ENCODE peak calls at places on chromosome 15, in six cellular contexts. One of them, this sample, is unnamed.

GRCh38 chr15:28994830-28995180 is 109.0 kb downstream of the APBA2 start:
- DNase-seq in pancreas: no peak
- DNase-seq in psoas muscle: no peak
- DNase-seq in neuronal stem cell: no peak
- DNase-seq in fibroblast of mammary gland: no peak
- DNase-seq in mucosa of descending colon: no peak
- DNase-seq in this sample: no peak

GRCh38 chr15:51229907-51230328 is 108.5 kb downstream of the CYP19A1 start:
- DNase-seq in pancreas: no peak
- DNase-seq in psoas muscle: no peak
- DNase-seq in neuronal stem cell: peak; percentile 17
- DNase-seq in fibroblast of mammary gland: peak; percentile 71
- DNase-seq in mucosa of descending colon: no peak
- DNase-seq in this sample: no peak

GRCh38 chr15:83444936-83445335 is 2.2 kb upstream of the SH3GL3 start:
- DNase-seq in pancreas: no peak
- DNase-seq in psoas muscle: no peak
- DNase-seq in neuronal stem cell: no peak
- DNase-seq in fibroblast of mammary gland: no peak
- DNase-seq in mucosa of descending colon: no peak
- DNase-seq in this sample: no peak

GRCh38 chr15:39623550-39623931 is 42.7 kb downstream of the THBS1 start:
- DNase-seq in pancreas: no peak
- DNase-seq in psoas muscle: no peak
- DNase-seq in neuronal stem cell: no peak
- DNase-seq in fibroblast of mammary gland: no peak
- DNase-seq in mucosa of descending colon: no peak
- DNase-seq in this sample: no peak

GRCh38 chr15:52288051-52288942 is 7.3 kb downstream of the MYO5C start:
- DNase-seq in pancreas: peak; percentile 78
- DNase-seq in psoas muscle: no peak
- DNase-seq in neuronal stem cell: no peak
- DNase-seq in fibroblast of mammary gland: no peak
- DNase-seq in mucosa of descending colon: peak; percentile 84
- DNase-seq in this sample: no peak

GRCh38 chr15:71349736-71350515 is 234.7 kb downstream of the THSD4 start:
- DNase-seq in pancreas: no peak
- DNase-seq in psoas muscle: no peak
- DNase-seq in neuronal stem cell: no peak
- DNase-seq in fibroblast of mammary gland: no peak
- DNase-seq in mucosa of descending colon: no peak
- DNase-seq in this sample: no peak

GRCh38 chr15:40439461-40440299 is 1.1 kb upstream of the BAHD1 start:
- DNase-seq in pancreas: peak; percentile 58
- DNase-seq in psoas muscle: peak; percentile 62
- DNase-seq in neuronal stem cell: no peak
- DNase-seq in fibroblast of mammary gland: peak; percentile 47
- DNase-seq in mucosa of descending colon: no peak
- DNase-seq in this sample: no peak

GRCh38 chr15:78129098-78130011 is 1.9 kb downstream of the CIB2 start:
- DNase-seq in pancreas: peak; percentile 34
- DNase-seq in psoas muscle: peak; percentile 72
- DNase-seq in neuronal stem cell: no peak
- DNase-seq in fibroblast of mammary gland: no peak
- DNase-seq in mucosa of descending colon: no peak
- DNase-seq in this sample: no peak

GRCh38 chr15:53586815-53587214 is 172.6 kb downstream of the WDR72 start:
- DNase-seq in pancreas: peak; percentile 73
- DNase-seq in psoas muscle: no peak
- DNase-seq in neuronal stem cell: peak; percentile 70
- DNase-seq in fibroblast of mammary gland: peak; percentile 5
- DNase-seq in mucosa of descending colon: peak; percentile 57
- DNase-seq in this sample: no peak

GRCh38 chr15:31297880-31298456 is 28.7 kb upstream of the KLF13 start:
- DNase-seq in pancreas: peak; percentile 58
- DNase-seq in psoas muscle: no peak
- DNase-seq in neuronal stem cell: no peak
- DNase-seq in fibroblast of mammary gland: no peak
- DNase-seq in mucosa of descending colon: peak; percentile 79
- DNase-seq in this sample: no peak

GRCh38 chr15:93088200-93088980 is 621 bp downstream of the RGMA start:
- DNase-seq in pancreas: peak; percentile 45
- DNase-seq in psoas muscle: peak; percentile 83
- DNase-seq in neuronal stem cell: peak; percentile 51
- DNase-seq in fibroblast of mammary gland: no peak
- DNase-seq in mucosa of descending colon: no peak
- DNase-seq in this sample: no peak

GRCh38 chr15:94792166-94792565 is 560.8 kb downstream of the MCTP2 start:
- DNase-seq in pancreas: no peak
- DNase-seq in psoas muscle: no peak
- DNase-seq in neuronal stem cell: no peak
- DNase-seq in fibroblast of mammary gland: peak; percentile 0
- DNase-seq in mucosa of descending colon: no peak
- DNase-seq in this sample: no peak

GRCh38 chr15:83559310-83559966 is 94.5 kb upstream of the ADAMTSL3 start:
- DNase-seq in pancreas: peak; percentile 68
- DNase-seq in psoas muscle: no peak
- DNase-seq in neuronal stem cell: peak; percentile 61
- DNase-seq in fibroblast of mammary gland: peak; percentile 73
- DNase-seq in mucosa of descending colon: no peak
- DNase-seq in this sample: no peak

GRCh38 chr15:68691667-68692066 is 112.9 kb downstream of the CORO2B start:
- DNase-seq in pancreas: peak; percentile 20
- DNase-seq in psoas muscle: peak; percentile 36
- DNase-seq in neuronal stem cell: no peak
- DNase-seq in fibroblast of mammary gland: no peak
- DNase-seq in mucosa of descending colon: no peak
- DNase-seq in this sample: no peak

GRCh38 chr15:70291295-70291694 is 193.6 kb upstream of the TLE3 start:
- DNase-seq in pancreas: no peak
- DNase-seq in psoas muscle: no peak
- DNase-seq in neuronal stem cell: no peak
- DNase-seq in fibroblast of mammary gland: no peak
- DNase-seq in mucosa of descending colon: no peak
- DNase-seq in this sample: no peak

GRCh38 chr15:54803139-54803808 is 393.5 kb downstream of the RSL24D1 start:
- DNase-seq in pancreas: no peak
- DNase-seq in psoas muscle: no peak
- DNase-seq in neuronal stem cell: no peak
- DNase-seq in fibroblast of mammary gland: peak; percentile 20
- DNase-seq in mucosa of descending colon: no peak
- DNase-seq in this sample: no peak

GRCh38 chr15:92984161-92984560 is 84.0 kb downstream of the CHD2 start:
- DNase-seq in pancreas: no peak
- DNase-seq in psoas muscle: no peak
- DNase-seq in neuronal stem cell: no peak
- DNase-seq in fibroblast of mammary gland: no peak
- DNase-seq in mucosa of descending colon: no peak
- DNase-seq in this sample: no peak

GRCh38 chr15:42919794-42920280 is 741 bp downstream of the TTBK2 start:
- DNase-seq in pancreas: no peak
- DNase-seq in psoas muscle: no peak
- DNase-seq in neuronal stem cell: no peak
- DNase-seq in fibroblast of mammary gland: peak; percentile 41
- DNase-seq in mucosa of descending colon: no peak
- DNase-seq in this sample: no peak

DNA sequence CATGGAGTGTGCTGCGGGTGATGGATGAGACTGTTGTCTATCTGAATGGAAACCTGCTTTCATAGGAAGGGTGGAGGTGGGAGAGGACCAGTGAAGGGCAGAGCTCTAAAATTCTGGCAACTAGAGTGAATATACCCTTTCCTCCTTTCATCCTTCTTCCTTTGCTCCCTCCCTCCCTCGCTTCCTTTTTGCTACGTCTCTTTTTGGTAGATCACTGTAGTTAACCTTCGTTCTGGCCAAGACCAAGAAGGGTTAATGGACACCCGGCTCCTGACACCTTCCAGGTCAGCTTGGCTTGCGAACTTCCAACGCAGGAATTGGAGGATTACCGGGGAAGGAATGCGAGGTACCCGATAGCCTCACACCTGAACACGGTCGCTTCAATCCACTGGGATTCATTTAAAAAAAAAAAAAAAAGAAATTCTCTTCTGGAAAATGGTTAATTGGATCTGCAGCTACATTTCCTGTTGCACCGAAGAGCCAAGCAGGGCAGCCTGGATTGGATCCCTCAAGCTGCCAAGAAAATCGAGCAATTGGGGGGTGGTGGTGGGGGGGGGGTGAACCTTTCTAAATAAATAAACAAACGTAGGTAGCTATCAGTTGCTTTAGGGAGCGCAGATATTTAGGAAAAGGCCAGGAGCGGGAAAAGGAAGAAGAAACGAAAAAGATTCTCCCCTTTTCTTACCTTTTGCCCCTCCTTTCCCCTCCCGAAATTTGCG is 9.6 kb upstream of the NR2F2 start:
- DNase-seq in pancreas: no peak
- DNase-seq in psoas muscle: no peak
- DNase-seq in neuronal stem cell: no peak
- DNase-seq in fibroblast of mammary gland: no peak
- DNase-seq in mucosa of descending colon: no peak
- DNase-seq in this sample: no peak
- H3K4me3 ChIP-seq in pancreas: peak overlapping the region; percentile 44
- H3K4me3 ChIP-seq in psoas muscle: peak overlapping the region; percentile 64
- H3K4me3 ChIP-seq in neuronal stem cell: peak overlapping the region; percentile 73
- H3K4me3 ChIP-seq in fibroblast of mammary gland: peak overlapping the region; percentile 40
- H3K4me3 ChIP-seq in mucosa of descending colon: no peak overlapping the region
- H3K4me3 ChIP-seq in this sample: peak overlapping the region; percentile 50

DNA sequence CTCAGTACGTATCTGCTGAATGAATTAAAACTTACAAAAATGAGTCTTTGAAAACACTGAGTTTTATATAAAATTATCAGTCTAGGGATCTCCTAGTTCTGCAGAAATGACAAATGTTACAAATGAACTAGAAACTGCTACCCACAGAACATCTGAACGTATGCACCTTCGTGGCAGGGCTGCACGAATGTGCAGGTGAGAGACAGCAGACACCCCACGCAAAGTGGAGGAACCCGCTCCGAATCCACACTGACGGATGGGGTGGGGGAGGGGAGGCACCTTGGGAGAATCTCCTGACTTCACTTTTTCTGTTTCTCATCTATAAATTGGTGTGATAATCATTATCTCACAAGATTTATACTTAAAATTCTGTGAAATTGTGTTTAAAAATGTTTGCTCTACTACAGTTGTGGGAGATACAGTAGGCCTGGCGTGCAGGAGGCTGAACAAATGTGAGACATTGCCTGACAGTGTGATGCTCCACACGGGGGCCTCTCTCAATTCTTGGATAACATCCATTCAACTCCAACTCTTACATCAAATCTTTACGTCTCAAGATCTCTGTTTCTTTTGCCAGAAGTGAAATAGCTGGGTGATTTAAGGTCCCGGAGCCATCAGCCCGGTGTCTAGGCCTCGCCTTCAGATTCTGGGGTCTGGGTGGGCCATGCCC is 86.9 kb downstream of the ATP10A start:
- DNase-seq in pancreas: no peak
- DNase-seq in psoas muscle: no peak
- DNase-seq in neuronal stem cell: no peak
- DNase-seq in fibroblast of mammary gland: no peak
- DNase-seq in mucosa of descending colon: no peak
- DNase-seq in this sample: no peak
- H3K4me3 ChIP-seq in pancreas: no peak overlapping the region
- H3K4me3 ChIP-seq in psoas muscle: no peak overlapping the region
- H3K4me3 ChIP-seq in neuronal stem cell: no peak overlapping the region
- H3K4me3 ChIP-seq in fibroblast of mammary gland: no peak overlapping the region
- H3K4me3 ChIP-seq in mucosa of descending colon: no peak overlapping the region
- H3K4me3 ChIP-seq in this sample: no peak overlapping the region

GRCh38 chr15:66772967-66773873 is 71.2 kb downstream of the SMAD6 start:
- DNase-seq in pancreas: peak; percentile 62
- DNase-seq in psoas muscle: peak; percentile 61
- DNase-seq in neuronal stem cell: peak; percentile 68
- DNase-seq in fibroblast of mammary gland: no peak
- DNase-seq in mucosa of descending colon: peak; percentile 69
- DNase-seq in this sample: no peak

GRCh38 chr15:66777054-66777453 is 75.0 kb downstream of the SMAD6 start:
- DNase-seq in pancreas: no peak
- DNase-seq in psoas muscle: peak; percentile 25
- DNase-seq in neuronal stem cell: no peak
- DNase-seq in fibroblast of mammary gland: no peak
- DNase-seq in mucosa of descending colon: no peak
- DNase-seq in this sample: no peak

GRCh38 chr15:66775127-66776105 is 73.4 kb downstream of the SMAD6 start:
- DNase-seq in pancreas: peak; percentile 53
- DNase-seq in psoas muscle: peak; percentile 46
- DNase-seq in neuronal stem cell: no peak
- DNase-seq in fibroblast of mammary gland: no peak
- DNase-seq in mucosa of descending colon: no peak
- DNase-seq in this sample: peak; percentile 54

GRCh38 chr15:66772604-66772966 is 70.5 kb downstream of the SMAD6 start:
- DNase-seq in pancreas: no peak
- DNase-seq in psoas muscle: no peak
- DNase-seq in neuronal stem cell: no peak
- DNase-seq in fibroblast of mammary gland: no peak
- DNase-seq in mucosa of descending colon: no peak
- DNase-seq in this sample: no peak

GRCh38 chr15:66774001-66774814 is 72.2 kb downstream of the SMAD6 start:
- DNase-seq in pancreas: peak; percentile 92
- DNase-seq in psoas muscle: peak; percentile 91
- DNase-seq in neuronal stem cell: peak; percentile 87
- DNase-seq in fibroblast of mammary gland: peak; percentile 67
- DNase-seq in mucosa of descending colon: peak; percentile 86
- DNase-seq in this sample: peak; percentile 89
- H3K4me3 ChIP-seq in pancreas: no peak overlapping the region
- H3K4me3 ChIP-seq in psoas muscle: no peak overlapping the region
- H3K4me3 ChIP-seq in neuronal stem cell: no peak overlapping the region
- H3K4me3 ChIP-seq in fibroblast of mammary gland: no peak overlapping the region
- H3K4me3 ChIP-seq in mucosa of descending colon: no peak overlapping the region
- H3K4me3 ChIP-seq in this sample: no peak overlapping the region

GRCh38 chr15:66843581-66843980 is 141.5 kb downstream of the SMAD6 start:
- DNase-seq in pancreas: no peak
- DNase-seq in psoas muscle: no peak
- DNase-seq in neuronal stem cell: no peak
- DNase-seq in fibroblast of mammary gland: no peak
- DNase-seq in mucosa of descending colon: no peak
- DNase-seq in this sample: no peak

GRCh38 chr15:66844041-66844746 is 142.2 kb downstream of the SMAD6 start:
- DNase-seq in pancreas: no peak
- DNase-seq in psoas muscle: no peak
- DNase-seq in neuronal stem cell: no peak
- DNase-seq in fibroblast of mammary gland: no peak
- DNase-seq in mucosa of descending colon: no peak
- DNase-seq in this sample: no peak

GRCh38 chr15:66842710-66843441 is 140.8 kb downstream of the SMAD6 start:
- DNase-seq in pancreas: peak; percentile 72
- DNase-seq in psoas muscle: peak; percentile 89
- DNase-seq in neuronal stem cell: no peak
- DNase-seq in fibroblast of mammary gland: peak; percentile 60
- DNase-seq in mucosa of descending colon: peak; percentile 83
- DNase-seq in this sample: peak; percentile 83

GRCh38 chr15:66840615-66841014 is 138.6 kb downstream of the SMAD6 start:
- DNase-seq in pancreas: no peak
- DNase-seq in psoas muscle: no peak
- DNase-seq in neuronal stem cell: no peak
- DNase-seq in fibroblast of mammary gland: no peak
- DNase-seq in mucosa of descending colon: no peak
- DNase-seq in this sample: no peak

GRCh38 chr15:66841953-66842681 is 140.1 kb downstream of the SMAD6 start:
- DNase-seq in pancreas: peak; percentile 83
- DNase-seq in psoas muscle: peak; percentile 91
- DNase-seq in neuronal stem cell: peak; percentile 46
- DNase-seq in fibroblast of mammary gland: peak; percentile 85
- DNase-seq in mucosa of descending colon: peak; percentile 81
- DNase-seq in this sample: peak; percentile 86
- H3K4me3 ChIP-seq in pancreas: peak overlapping the region; percentile 49
- H3K4me3 ChIP-seq in psoas muscle: peak overlapping the region; percentile 67
- H3K4me3 ChIP-seq in neuronal stem cell: peak overlapping the region; percentile 64
- H3K4me3 ChIP-seq in fibroblast of mammary gland: peak overlapping the region; percentile 39
- H3K4me3 ChIP-seq in mucosa of descending colon: peak overlapping the region; percentile 11
- H3K4me3 ChIP-seq in this sample: peak overlapping the region; percentile 56